ENCODE peak calls at places on chromosomes 12 and 14, in six cellular contexts. One of them, this sample, is unnamed.

GRCh38 chr12:53230971-53231858 is 794 bp downstream of the RARG start:
- DNase-seq in HuH-7.5: no peak
- DNase-seq in stimulated activated CD8-positive, alpha-beta memory T cell treated with anti-CD3 and anti-CD28 coated beads, Interleukin-7, amount 100 ng/mL, for 4 hours: no peak
- DNase-seq in fibroblast of the conjunctiva: no peak
- DNase-seq in AG04450: no peak
- DNase-seq in NCI-H774: no peak
- DNase-seq in this sample: no peak

GRCh38 chr12:6548556-6549378 is 7.1 kb downstream of the IFFO1 start:
- DNase-seq in fibroblast of the conjunctiva: peak
- DNase-seq in HuH-7.5: no peak
- DNase-seq in stimulated activated CD8-positive, alpha-beta memory T cell treated with anti-CD3 and anti-CD28 coated beads, Interleukin-7, amount 100 ng/mL, for 4 hours: no peak
- DNase-seq in AG04450: no peak
- DNase-seq in NCI-H774: no peak
- DNase-seq in this sample: peak

GRCh38 chr12:79911889-79912656 is 22.8 kb downstream of the PPP1R12A start:
- DNase-seq in stimulated activated CD8-positive, alpha-beta memory T cell treated with anti-CD3 and anti-CD28 coated beads, Interleukin-7, amount 100 ng/mL, for 4 hours: no peak
- DNase-seq in fibroblast of the conjunctiva: peak
- DNase-seq in NCI-H774: no peak
- DNase-seq in HuH-7.5: no peak
- DNase-seq in AG04450: no peak
- DNase-seq in this sample: peak

GRCh38 chr12:29961231-29961630 is 177.5 kb upstream of the TMTC1 start:
- DNase-seq in stimulated activated CD8-positive, alpha-beta memory T cell treated with anti-CD3 and anti-CD28 coated beads, Interleukin-7, amount 100 ng/mL, for 4 hours: no peak
- DNase-seq in AG04450: no peak
- DNase-seq in NCI-H774: no peak
- DNase-seq in HuH-7.5: no peak
- DNase-seq in fibroblast of the conjunctiva: no peak
- DNase-seq in this sample: no peak

GRCh38 chr12:49939307-49939706 is 11.2 kb upstream of the AQP2 start:
- DNase-seq in NCI-H774: no peak
- DNase-seq in fibroblast of the conjunctiva: no peak
- DNase-seq in stimulated activated CD8-positive, alpha-beta memory T cell treated with anti-CD3 and anti-CD28 coated beads, Interleukin-7, amount 100 ng/mL, for 4 hours: no peak
- DNase-seq in HuH-7.5: no peak
- DNase-seq in AG04450: no peak
- DNase-seq in this sample: no peak

GRCh38 chr12:54592316-54592715 is 3.9 kb upstream of the PPP1R1A start:
- DNase-seq in HuH-7.5: no peak
- DNase-seq in AG04450: no peak
- DNase-seq in stimulated activated CD8-positive, alpha-beta memory T cell treated with anti-CD3 and anti-CD28 coated beads, Interleukin-7, amount 100 ng/mL, for 4 hours: no peak
- DNase-seq in NCI-H774: no peak
- DNase-seq in fibroblast of the conjunctiva: no peak
- DNase-seq in this sample: peak

GRCh38 chr12:238736-239398 is 23.8 kb downstream of the SLC6A13 start:
- DNase-seq in AG04450: no peak
- DNase-seq in NCI-H774: no peak
- DNase-seq in fibroblast of the conjunctiva: no peak
- DNase-seq in HuH-7.5: no peak
- DNase-seq in stimulated activated CD8-positive, alpha-beta memory T cell treated with anti-CD3 and anti-CD28 coated beads, Interleukin-7, amount 100 ng/mL, for 4 hours: no peak
- DNase-seq in this sample: no peak

GRCh38 chr14:92794547-92794941 is 439 bp downstream of the GOLGA5 start:
- DNase-seq in fibroblast of the conjunctiva: no peak
- DNase-seq in HuH-7.5: peak
- DNase-seq in AG04450: no peak
- DNase-seq in NCI-H774: no peak
- DNase-seq in stimulated activated CD8-positive, alpha-beta memory T cell treated with anti-CD3 and anti-CD28 coated beads, Interleukin-7, amount 100 ng/mL, for 4 hours: no peak
- DNase-seq in this sample: peak

GRCh38 chr12:53481108-53481442 is 18.2 kb downstream of the MAP3K12 start:
- DNase-seq in fibroblast of the conjunctiva: no peak
- DNase-seq in HuH-7.5: no peak
- DNase-seq in stimulated activated CD8-positive, alpha-beta memory T cell treated with anti-CD3 and anti-CD28 coated beads, Interleukin-7, amount 100 ng/mL, for 4 hours: no peak
- DNase-seq in AG04450: no peak
- DNase-seq in NCI-H774: no peak
- DNase-seq in this sample: no peak

GRCh38 chr12:108299516-108299915 is 39.6 kb downstream of the CMKLR1 start:
- DNase-seq in AG04450: no peak
- DNase-seq in stimulated activated CD8-positive, alpha-beta memory T cell treated with anti-CD3 and anti-CD28 coated beads, Interleukin-7, amount 100 ng/mL, for 4 hours: no peak
- DNase-seq in NCI-H774: no peak
- DNase-seq in HuH-7.5: no peak
- DNase-seq in fibroblast of the conjunctiva: no peak
- DNase-seq in this sample: no peak